ENCODE peak calls at places on chromosomes 3 and 15, in eight cellular contexts. Y, P, E, B, U, I, M and J are unnamed samples.

GRCh38 chr3:111998661-111999641 is at the start of gene TAGLN3:
- DNase-seq in Y (no peak), P (peak; percentile 64), E (no peak), B (no peak), U (no peak), I (no peak), M (no peak), J (peak; percentile 36)

GRCh38 chr15:92819312-92820232 is 80.6 kb upstream of the CHD2 start:
- DNase-seq in Y (no peak), P (peak; percentile 40), E (no peak), B (no peak), U (no peak), I (peak; percentile 34), M (no peak), J (no peak)

GRCh38 chr3:191246628-191247027 is 47.6 kb downstream of the OSTN start:
- DNase-seq in Y (no peak), P (peak; percentile 87), E (no peak), B (no peak), U (peak; percentile 52), I (no peak), M (no peak), J (no peak)

GRCh38 chr3:114319453-114319852 is 25.6 kb downstream of the TIGIT start:
- DNase-seq in Y (no peak), P (peak; percentile 89), E (no peak), B (no peak), U (peak; percentile 59), I (no peak), M (no peak), J (no peak)

GRCh38 chr3:30232546-30232945 is 373.9 kb upstream of the TGFBR2 start:
- DNase-seq in Y (no peak), P (no peak), E (no peak), B (no peak), U (no peak), I (no peak), M (no peak), J (no peak)

GRCh38 chr3:8371085-8371551 is 130.5 kb upstream of the LMCD1 start:
- DNase-seq in Y (no peak), P (peak; percentile 29), E (no peak), B (no peak), U (peak; percentile 53), I (no peak), M (no peak), J (no peak)

GRCh38 chr15:37931868-37932267 is 2.6 kb upstream of the TMCO5A start:
- DNase-seq in Y (no peak), P (peak; percentile 33), E (no peak), B (no peak), U (peak; percentile 51), I (no peak), M (no peak), J (no peak)

GRCh38 chr15:101449471-101450425 is 39.8 kb downstream of the PCSK6 start:
- DNase-seq in Y (no peak), P (no peak), E (no peak), B (no peak), U (no peak), I (no peak), M (no peak), J (no peak)

GRCh38 chr3:171364500-171364899 is 95.7 kb downstream of the TNIK start:
- DNase-seq in Y (no peak), P (no peak), E (no peak), B (no peak), U (no peak), I (no peak), M (no peak), J (no peak)

GRCh38 chr3:52609316-52609815 is 73.0 kb downstream of the UQCC5 start:
- DNase-seq in Y (no peak), P (peak; percentile 7), E (no peak), B (no peak), U (no peak), I (no peak), M (no peak), J (no peak)

GRCh38 chr3:36606871-36607765 is 157.2 kb downstream of the DCLK3 start:
- DNase-seq in Y (no peak), P (no peak), E (no peak), B (no peak), U (peak; percentile 18), I (no peak), M (no peak), J (no peak)

GRCh38 chr3:133475245-133476010 is 75.6 kb downstream of the BFSP2 start:
- DNase-seq in Y (no peak), P (no peak), E (no peak), B (no peak), U (no peak), I (peak; percentile 52), M (no peak), J (peak; percentile 74)

GRCh38 chr15:53126144-53126543 is 336.0 kb upstream of the ONECUT1 start:
- DNase-seq in Y (no peak), P (no peak), E (no peak), B (no peak), U (no peak), I (no peak), M (no peak), J (no peak)

GRCh38 chr15:26318689-26319088 is 454.2 kb downstream of the GABRB3 start:
- DNase-seq in Y (no peak), P (no peak), E (no peak), B (no peak), U (no peak), I (no peak), M (no peak), J (no peak)

GRCh38 chr3:40620151-40620550 is 95.4 kb downstream of the ZNF621 start:
- DNase-seq in Y (no peak), P (peak; percentile 10), E (no peak), B (no peak), U (no peak), I (no peak), M (no peak), J (no peak)

GRCh38 chr15:81312790-81313543 is 11.0 kb downstream of the STARD5 start:
- DNase-seq in Y (no peak), P (peak; percentile 99), E (no peak), B (peak; percentile 74), U (peak; percentile 99), I (no peak), M (peak; percentile 25), J (no peak)

GRCh38 chr3:12184541-12184940 is 25.8 kb upstream of the TIMP4 start:
- DNase-seq in Y (no peak), P (no peak), E (no peak), B (no peak), U (no peak), I (no peak), M (no peak), J (no peak)

GRCh38 chr3:47008258-47008671 is 28.8 kb downstream of the NBEAL2 start:
- DNase-seq in Y (no peak), P (no peak), E (no peak), B (no peak), U (no peak), I (no peak), M (no peak), J (no peak)

GRCh38 chr15:64851503-64851840 is 9.8 kb downstream of the PLEKHO2 start:
- DNase-seq in Y (no peak), P (peak; percentile 50), E (peak; percentile 4), B (no peak), U (peak; percentile 91), I (no peak), M (no peak), J (no peak)